ENCODE peak calls at places on chromosomes 12 and 14, in ten cellular contexts. One of them, this sample, is unnamed.

GRCh38 chr12:95224202-95225170 is 6.9 kb downstream of the VEZT start:
- DNase-seq in colonic mucosa: no peak
- DNase-seq in esophagus squamous epithelium: no peak
- DNase-seq in MM.1S: no peak
- DNase-seq in GM23248: peak
- DNase-seq in epithelial cell of esophagus: peak
- DNase-seq in stomach: no peak
- DNase-seq in fibroblast of lung: peak
- DNase-seq in heart right ventricle: no peak
- DNase-seq in endodermal cell: no peak
- DNase-seq in this sample: no peak

GRCh38 chr12:100926669-100927248 is 132.2 kb downstream of the ANO4 start:
- DNase-seq in colonic mucosa: peak
- DNase-seq in esophagus squamous epithelium: no peak
- DNase-seq in MM.1S: no peak
- DNase-seq in GM23248: peak
- DNase-seq in epithelial cell of esophagus: peak
- DNase-seq in stomach: no peak
- DNase-seq in fibroblast of lung: peak
- DNase-seq in heart right ventricle: no peak
- DNase-seq in endodermal cell: peak
- DNase-seq in this sample: no peak

GRCh38 chr14:99035268-99035667 is 236.7 kb downstream of the BCL11B start:
- DNase-seq in colonic mucosa: peak
- DNase-seq in esophagus squamous epithelium: no peak
- DNase-seq in MM.1S: no peak
- DNase-seq in GM23248: peak
- DNase-seq in epithelial cell of esophagus: peak
- DNase-seq in stomach: no peak
- DNase-seq in fibroblast of lung: peak
- DNase-seq in heart right ventricle: peak
- DNase-seq in endodermal cell: no peak
- DNase-seq in this sample: no peak

GRCh38 chr12:109393437-109394345 is 46.0 kb downstream of the MYO1H start:
- DNase-seq in colonic mucosa: peak
- DNase-seq in esophagus squamous epithelium: no peak
- DNase-seq in MM.1S: peak
- DNase-seq in GM23248: peak
- DNase-seq in epithelial cell of esophagus: peak
- DNase-seq in stomach: peak
- DNase-seq in fibroblast of lung: peak
- DNase-seq in heart right ventricle: peak
- DNase-seq in endodermal cell: peak
- DNase-seq in this sample: no peak

GRCh38 chr14:104104006-104104901 is 18.8 kb downstream of the ASPG start:
- DNase-seq in colonic mucosa: peak
- DNase-seq in esophagus squamous epithelium: no peak
- DNase-seq in MM.1S: no peak
- DNase-seq in GM23248: no peak
- DNase-seq in epithelial cell of esophagus: no peak
- DNase-seq in stomach: no peak
- DNase-seq in fibroblast of lung: no peak
- DNase-seq in heart right ventricle: no peak
- DNase-seq in endodermal cell: peak
- DNase-seq in this sample: no peak

GRCh38 chr14:61673305-61673704 is 22.0 kb upstream of the HIF1A start:
- DNase-seq in colonic mucosa: no peak
- DNase-seq in esophagus squamous epithelium: no peak
- DNase-seq in MM.1S: no peak
- DNase-seq in GM23248: no peak
- DNase-seq in epithelial cell of esophagus: no peak
- DNase-seq in stomach: no peak
- DNase-seq in fibroblast of lung: no peak
- DNase-seq in heart right ventricle: no peak
- DNase-seq in endodermal cell: no peak
- DNase-seq in this sample: no peak

GRCh38 chr14:95305940-95306339 is 13.8 kb downstream of the CLMN start:
- DNase-seq in colonic mucosa: no peak
- DNase-seq in esophagus squamous epithelium: no peak
- DNase-seq in MM.1S: no peak
- DNase-seq in GM23248: no peak
- DNase-seq in epithelial cell of esophagus: no peak
- DNase-seq in stomach: no peak
- DNase-seq in fibroblast of lung: no peak
- DNase-seq in heart right ventricle: no peak
- DNase-seq in endodermal cell: no peak
- DNase-seq in this sample: no peak

GRCh38 chr14:76780360-76780759 is 19.1 kb downstream of the VASH1 start:
- DNase-seq in colonic mucosa: no peak
- DNase-seq in esophagus squamous epithelium: no peak
- DNase-seq in MM.1S: no peak
- DNase-seq in GM23248: no peak
- DNase-seq in epithelial cell of esophagus: no peak
- DNase-seq in stomach: no peak
- DNase-seq in fibroblast of lung: no peak
- DNase-seq in heart right ventricle: no peak
- DNase-seq in endodermal cell: no peak
- DNase-seq in this sample: no peak

GRCh38 chr14:53871947-53872346 is 84.7 kb downstream of the BMP4 start:
- DNase-seq in colonic mucosa: no peak
- DNase-seq in esophagus squamous epithelium: no peak
- DNase-seq in MM.1S: no peak
- DNase-seq in GM23248: no peak
- DNase-seq in epithelial cell of esophagus: no peak
- DNase-seq in stomach: no peak
- DNase-seq in fibroblast of lung: no peak
- DNase-seq in heart right ventricle: no peak
- DNase-seq in endodermal cell: no peak
- DNase-seq in this sample: no peak

GRCh38 chr12:42564540-42564939 is 25.0 kb downstream of the PRICKLE1 start:
- DNase-seq in colonic mucosa: no peak
- DNase-seq in esophagus squamous epithelium: no peak
- DNase-seq in MM.1S: no peak
- DNase-seq in GM23248: peak
- DNase-seq in epithelial cell of esophagus: no peak
- DNase-seq in stomach: no peak
- DNase-seq in fibroblast of lung: no peak
- DNase-seq in heart right ventricle: no peak
- DNase-seq in endodermal cell: no peak
- DNase-seq in this sample: no peak

GRCh38 chr12:12180575-12180974 is 86.3 kb downstream of the LRP6 start:
- DNase-seq in colonic mucosa: no peak
- DNase-seq in esophagus squamous epithelium: no peak
- DNase-seq in MM.1S: no peak
- DNase-seq in GM23248: peak
- DNase-seq in epithelial cell of esophagus: no peak
- DNase-seq in stomach: no peak
- DNase-seq in fibroblast of lung: peak
- DNase-seq in heart right ventricle: no peak
- DNase-seq in endodermal cell: no peak
- DNase-seq in this sample: no peak

GRCh38 chr12:109910969-109911348 is 10.9 kb downstream of the TCHP start:
- DNase-seq in colonic mucosa: no peak
- DNase-seq in esophagus squamous epithelium: no peak
- DNase-seq in MM.1S: no peak
- DNase-seq in GM23248: peak
- DNase-seq in epithelial cell of esophagus: peak
- DNase-seq in stomach: no peak
- DNase-seq in fibroblast of lung: peak
- DNase-seq in heart right ventricle: no peak
- DNase-seq in endodermal cell: peak
- DNase-seq in this sample: peak

GRCh38 chr14:54487771-54488170 is 1.0 kb downstream of the GMFB start:
- DNase-seq in colonic mucosa: no peak
- DNase-seq in esophagus squamous epithelium: no peak
- DNase-seq in MM.1S: no peak
- DNase-seq in GM23248: peak
- DNase-seq in epithelial cell of esophagus: peak
- DNase-seq in stomach: no peak
- DNase-seq in fibroblast of lung: peak
- DNase-seq in heart right ventricle: no peak
- DNase-seq in endodermal cell: peak
- DNase-seq in this sample: no peak

GRCh38 chr12:110266980-110267620 is 13.9 kb upstream of the ATP2A2 start:
- DNase-seq in colonic mucosa: no peak
- DNase-seq in esophagus squamous epithelium: no peak
- DNase-seq in MM.1S: no peak
- DNase-seq in GM23248: peak
- DNase-seq in epithelial cell of esophagus: peak
- DNase-seq in stomach: no peak
- DNase-seq in fibroblast of lung: peak
- DNase-seq in heart right ventricle: peak
- DNase-seq in endodermal cell: no peak
- DNase-seq in this sample: no peak

GRCh38 chr12:19421503-19422282 is 17.6 kb upstream of the AEBP2 start:
- DNase-seq in colonic mucosa: no peak
- DNase-seq in esophagus squamous epithelium: no peak
- DNase-seq in MM.1S: no peak
- DNase-seq in GM23248: no peak
- DNase-seq in epithelial cell of esophagus: no peak
- DNase-seq in stomach: no peak
- DNase-seq in fibroblast of lung: no peak
- DNase-seq in heart right ventricle: no peak
- DNase-seq in endodermal cell: peak
- DNase-seq in this sample: no peak

GRCh38 chr14:50362791-50363733 is 33.6 kb downstream of the CDKL1 start:
- DNase-seq in colonic mucosa: no peak
- DNase-seq in esophagus squamous epithelium: no peak
- DNase-seq in MM.1S: peak
- DNase-seq in GM23248: peak
- DNase-seq in epithelial cell of esophagus: no peak
- DNase-seq in stomach: no peak
- DNase-seq in fibroblast of lung: no peak
- DNase-seq in heart right ventricle: no peak
- DNase-seq in endodermal cell: no peak
- DNase-seq in this sample: peak
- H3K4me3 ChIP-seq in colonic mucosa: no peak
- H3K4me3 ChIP-seq in esophagus squamous epithelium: peak
- H3K4me3 ChIP-seq in MM.1S: peak
- H3K4me3 ChIP-seq in GM23248: peak
- H3K4me3 ChIP-seq in epithelial cell of esophagus: no peak
- H3K4me3 ChIP-seq in stomach: peak
- H3K4me3 ChIP-seq in fibroblast of lung: peak
- H3K4me3 ChIP-seq in heart right ventricle: peak
- H3K4me3 ChIP-seq in endodermal cell: no peak
- H3K4me3 ChIP-seq in this sample: peak

GRCh38 chr12:97639702-97640101 is 177.1 kb downstream of the RMST start:
- DNase-seq in colonic mucosa: no peak
- DNase-seq in esophagus squamous epithelium: no peak
- DNase-seq in MM.1S: no peak
- DNase-seq in GM23248: no peak
- DNase-seq in epithelial cell of esophagus: peak
- DNase-seq in stomach: no peak
- DNase-seq in fibroblast of lung: no peak
- DNase-seq in heart right ventricle: no peak
- DNase-seq in endodermal cell: no peak
- DNase-seq in this sample: no peak

GRCh38 chr12:97637770-97638169 is 175.2 kb downstream of the RMST start:
- DNase-seq in colonic mucosa: no peak
- DNase-seq in esophagus squamous epithelium: no peak
- DNase-seq in MM.1S: no peak
- DNase-seq in GM23248: no peak
- DNase-seq in epithelial cell of esophagus: no peak
- DNase-seq in stomach: no peak
- DNase-seq in fibroblast of lung: no peak
- DNase-seq in heart right ventricle: no peak
- DNase-seq in endodermal cell: no peak
- DNase-seq in this sample: no peak

GRCh38 chr12:97640826-97641225 is 178.2 kb downstream of the RMST start:
- DNase-seq in colonic mucosa: no peak
- DNase-seq in esophagus squamous epithelium: no peak
- DNase-seq in MM.1S: no peak
- DNase-seq in GM23248: no peak
- DNase-seq in epithelial cell of esophagus: no peak
- DNase-seq in stomach: no peak
- DNase-seq in fibroblast of lung: no peak
- DNase-seq in heart right ventricle: no peak
- DNase-seq in endodermal cell: no peak
- DNase-seq in this sample: no peak

GRCh38 chr12:97643961-97644360 is 181.4 kb downstream of the RMST start:
- DNase-seq in colonic mucosa: no peak
- DNase-seq in esophagus squamous epithelium: no peak
- DNase-seq in MM.1S: no peak
- DNase-seq in GM23248: no peak
- DNase-seq in epithelial cell of esophagus: no peak
- DNase-seq in stomach: no peak
- DNase-seq in fibroblast of lung: no peak
- DNase-seq in heart right ventricle: no peak
- DNase-seq in endodermal cell: no peak
- DNase-seq in this sample: no peak

GRCh38 chr12:97642906-97643305 is 180.3 kb downstream of the RMST start:
- DNase-seq in colonic mucosa: no peak
- DNase-seq in esophagus squamous epithelium: no peak
- DNase-seq in MM.1S: no peak
- DNase-seq in GM23248: no peak
- DNase-seq in epithelial cell of esophagus: no peak
- DNase-seq in stomach: no peak
- DNase-seq in fibroblast of lung: no peak
- DNase-seq in heart right ventricle: no peak
- DNase-seq in endodermal cell: no peak
- DNase-seq in this sample: no peak
- H3K4me3 ChIP-seq in colonic mucosa: no peak
- H3K4me3 ChIP-seq in esophagus squamous epithelium: no peak
- H3K4me3 ChIP-seq in MM.1S: no peak
- H3K4me3 ChIP-seq in GM23248: no peak
- H3K4me3 ChIP-seq in epithelial cell of esophagus: no peak
- H3K4me3 ChIP-seq in stomach: no peak
- H3K4me3 ChIP-seq in fibroblast of lung: no peak
- H3K4me3 ChIP-seq in heart right ventricle: no peak
- H3K4me3 ChIP-seq in endodermal cell: no peak
- H3K4me3 ChIP-seq in this sample: no peak

DNA sequence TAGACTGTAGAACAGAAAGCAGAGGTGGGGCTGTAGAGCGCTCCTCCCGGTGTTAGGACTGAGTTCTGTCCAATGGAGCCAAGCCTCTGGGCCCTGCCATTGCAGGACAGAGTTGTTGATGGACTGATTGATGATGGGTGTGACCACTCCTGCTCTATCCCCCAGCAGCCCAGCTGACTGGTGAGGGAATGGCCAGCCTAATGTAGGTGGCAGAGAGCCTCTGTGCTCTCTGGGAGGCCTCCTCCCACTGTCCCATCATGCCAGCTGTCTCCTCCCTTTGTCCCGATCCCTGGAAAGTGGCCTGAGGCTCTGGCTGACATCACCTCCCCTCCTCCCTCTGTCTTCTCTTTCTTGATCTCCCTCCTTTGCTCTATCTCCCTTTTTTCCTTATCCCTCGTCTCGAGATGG is 804 bp downstream of the EFS start:
- DNase-seq in colonic mucosa: no peak
- DNase-seq in esophagus squamous epithelium: no peak
- DNase-seq in MM.1S: no peak
- DNase-seq in GM23248: peak
- DNase-seq in epithelial cell of esophagus: peak
- DNase-seq in stomach: no peak
- DNase-seq in fibroblast of lung: peak
- DNase-seq in heart right ventricle: no peak
- DNase-seq in endodermal cell: peak
- DNase-seq in this sample: no peak
- H3K4me3 ChIP-seq in colonic mucosa: peak
- H3K4me3 ChIP-seq in esophagus squamous epithelium: peak
- H3K4me3 ChIP-seq in MM.1S: no peak
- H3K4me3 ChIP-seq in GM23248: peak
- H3K4me3 ChIP-seq in epithelial cell of esophagus: peak
- H3K4me3 ChIP-seq in stomach: peak
- H3K4me3 ChIP-seq in fibroblast of lung: peak
- H3K4me3 ChIP-seq in heart right ventricle: peak
- H3K4me3 ChIP-seq in endodermal cell: peak
- H3K4me3 ChIP-seq in this sample: no peak

GRCh38 chr14:63933110-63933509 is 80.3 kb downstream of the SYNE2 start:
- DNase-seq in colonic mucosa: no peak
- DNase-seq in esophagus squamous epithelium: no peak
- DNase-seq in MM.1S: peak
- DNase-seq in GM23248: no peak
- DNase-seq in epithelial cell of esophagus: peak
- DNase-seq in stomach: no peak
- DNase-seq in fibroblast of lung: no peak
- DNase-seq in heart right ventricle: no peak
- DNase-seq in endodermal cell: no peak
- DNase-seq in this sample: peak
- H3K4me3 ChIP-seq in colonic mucosa: no peak
- H3K4me3 ChIP-seq in esophagus squamous epithelium: no peak
- H3K4me3 ChIP-seq in MM.1S: peak
- H3K4me3 ChIP-seq in GM23248: no peak
- H3K4me3 ChIP-seq in epithelial cell of esophagus: no peak
- H3K4me3 ChIP-seq in stomach: no peak
- H3K4me3 ChIP-seq in fibroblast of lung: no peak
- H3K4me3 ChIP-seq in heart right ventricle: no peak
- H3K4me3 ChIP-seq in endodermal cell: no peak
- H3K4me3 ChIP-seq in this sample: peak